ENCODE peak calls at places on chromosomes 12 and 14, in four cellular contexts. R is astrocyte of the hippocampus, U is foreskin fibroblast, C is thyroid gland. J is an unnamed sample.

GRCh38 chr14:102878970-102879460 is 43.4 kb upstream of the AMN start:
- DNase-seq in R (no peak), U (peak; percentile 17), C (peak; percentile 81), J (no peak)

GRCh38 chr12:70830221-70831061 is 90.1 kb downstream of the PTPRR start:
- DNase-seq in R (no peak), U (no peak), C (no peak), J (no peak)

GRCh38 chr12:107320031-107320928 is 226.9 kb upstream of the CRY1 start:
- DNase-seq in R (peak; percentile 79), U (peak; percentile 73), C (peak; percentile 92), J (no peak)

GRCh38 chr14:99245541-99246511 is 26.2 kb downstream of the BCL11B start:
- DNase-seq in R (peak; percentile 41), U (no peak), C (peak; percentile 84), J (no peak)

GRCh38 chr12:80412343-80412953 is 31.6 kb upstream of the PTPRQ start:
- DNase-seq in R (peak; percentile 73), U (peak; percentile 75), C (no peak), J (peak; percentile 19)

GRCh38 chr14:94769413-94770250 is at the start of gene GSC:
- DNase-seq in R (peak; percentile 66), U (peak; percentile 49), C (peak; percentile 32), J (no peak)

GRCh38 chr12:111453071-111453989 is 47.6 kb downstream of the SH2B3 start:
- DNase-seq in R (no peak), U (peak; percentile 19), C (no peak), J (no peak)

GRCh38 chr12:66684222-66684621 is 5.3 kb upstream of the GRIP1 start:
- DNase-seq in R (no peak), U (no peak), C (no peak), J (no peak)

GRCh38 chr14:20610002-20610765 is 19.0 kb upstream of the RNASE12 start:
- DNase-seq in R (peak; percentile 74), U (peak; percentile 82), C (peak; percentile 84), J (no peak)

GRCh38 chr12:100447405-100447804 is 26.3 kb upstream of the NR1H4 start:
- DNase-seq in R (peak; percentile 6), U (no peak), C (no peak), J (no peak)

GRCh38 chr12:132489078-132489601 is 811 bp upstream of the FBRSL1 start:
- DNase-seq in R (peak; percentile 15), U (peak; percentile 31), C (no peak), J (no peak)